ENCODE peak calls at places on chromosomes 3 and 15, in seven cellular contexts. Q is stomach, T is spleen, D is heart left ventricle, G is suprapubic skin, I is transverse colon, X is HCT116. M is an unnamed sample.

GRCh38 chr3:31065765-31066164 is 171.3 kb upstream of the GADL1 start:
- DNase-seq in Q (no peak), T (no peak), D (no peak), G (no peak), I (no peak), X (no peak), M (no peak)

GRCh38 chr3:12345141-12345561 is 56.3 kb downstream of the PPARG start:
- DNase-seq in Q (no peak), T (no peak), D (no peak), G (no peak), I (no peak), X (peak), M (no peak)

GRCh38 chr15:75446146-75446545 is 5.3 kb downstream of the SIN3A start:
- DNase-seq in Q (no peak), T (no peak), D (no peak), G (no peak), I (no peak), X (no peak), M (no peak)

GRCh38 chr3:38031022-38031994 is 1.9 kb upstream of the PLCD1 start:
- DNase-seq in Q (peak), T (no peak), D (no peak), G (peak), I (peak), X (peak), M (peak)

GRCh38 chr3:149977391-149977790 is 6.7 kb upstream of the PFN2 start:
- DNase-seq in Q (no peak), T (no peak), D (no peak), G (no peak), I (no peak), X (no peak), M (no peak)

GRCh38 chr15:98721166-98721565 is 72.8 kb downstream of the IGF1R start:
- DNase-seq in Q (no peak), T (no peak), D (no peak), G (no peak), I (no peak), X (no peak), M (no peak)

GRCh38 chr15:83365370-83365938 is 81.0 kb upstream of the BNC1 start:
- DNase-seq in Q (no peak), T (no peak), D (peak), G (no peak), I (peak), X (peak), M (no peak)

GRCh38 chr3:39154323-39155021 is 1.1 kb upstream of the CSRNP1 start:
- DNase-seq in Q (no peak), T (peak), D (no peak), G (peak), I (no peak), X (peak), M (no peak)

GRCh38 chr15:25557916-25558315 is 119.1 kb upstream of the UBE3A start:
- DNase-seq in Q (no peak), T (no peak), D (no peak), G (no peak), I (no peak), X (no peak), M (no peak)

GRCh38 chr3:65777050-65777449 is 261.7 kb downstream of the MAGI1 start:
- DNase-seq in Q (no peak), T (no peak), D (no peak), G (no peak), I (no peak), X (no peak), M (no peak)

GRCh38 chr15:95557226-95558046 is 773.1 kb upstream of the NR2F2 start:
- DNase-seq in Q (no peak), T (no peak), D (peak), G (no peak), I (no peak), X (peak), M (no peak)

GRCh38 chr3:126345641-126346460 is 11.4 kb downstream of the KLF15 start:
- DNase-seq in Q (peak), T (peak), D (peak), G (peak), I (peak), X (no peak), M (no peak)

GRCh38 chr3:122984650-122985049 is 42.9 kb downstream of the SEMA5B start:
- DNase-seq in Q (no peak), T (no peak), D (no peak), G (no peak), I (no peak), X (no peak), M (no peak)

GRCh38 chr15:46242935-46243334 is 608.1 kb downstream of the SQOR start:
- DNase-seq in Q (no peak), T (no peak), D (no peak), G (no peak), I (no peak), X (no peak), M (no peak)

GRCh38 chr3:195337747-195338146 is 66.8 kb upstream of the XXYLT1 start:
- DNase-seq in Q (no peak), T (no peak), D (no peak), G (no peak), I (peak), X (no peak), M (no peak)

GRCh38 chr15:33132722-33133345 is 61.7 kb downstream of the FMN1 start:
- DNase-seq in Q (no peak), T (no peak), D (no peak), G (no peak), I (peak), X (peak), M (no peak)

GRCh38 chr3:24715171-24715792 is 220.6 kb upstream of the THRB start:
- DNase-seq in Q (no peak), T (no peak), D (no peak), G (no peak), I (no peak), X (no peak), M (no peak)

GRCh38 chr3:53844262-53845102 is 1.7 kb downstream of the CHDH start:
- DNase-seq in Q (peak), T (no peak), D (no peak), G (no peak), I (peak), X (no peak), M (no peak)

GRCh38 chr15:61195116-61196002 is 33.7 kb downstream of the RORA start:
- DNase-seq in Q (no peak), T (no peak), D (no peak), G (no peak), I (no peak), X (peak), M (no peak)

GRCh38 chr3:149199474-149199873 is 22.2 kb downstream of the CP start:
- DNase-seq in Q (no peak), T (no peak), D (no peak), G (no peak), I (no peak), X (no peak), M (no peak)

GRCh38 chr3:14253022-14253761 is 74.6 kb downstream of the LSM3 start:
- DNase-seq in Q (no peak), T (no peak), D (no peak), G (peak), I (peak), X (no peak), M (peak)

GRCh38 chr3:191762323-191762960 is 301.5 kb downstream of the PYDC2 start:
- DNase-seq in Q (no peak), T (no peak), D (no peak), G (no peak), I (no peak), X (no peak), M (no peak)

GRCh38 chr15:93566777-93567176 is 477.8 kb upstream of the RGMA start:
- DNase-seq in Q (no peak), T (no peak), D (no peak), G (no peak), I (no peak), X (no peak), M (no peak)

GRCh38 chr3:78540485-78540884 is 1227.3 kb downstream of the ROBO1 start:
- DNase-seq in Q (no peak), T (no peak), D (no peak), G (no peak), I (no peak), X (no peak), M (no peak)

GRCh38 chr3:89314454-89314853 is 207.0 kb downstream of the EPHA3 start:
- DNase-seq in Q (no peak), T (no peak), D (no peak), G (no peak), I (no peak), X (no peak), M (no peak)

GRCh38 chr15:31852933-31853332 is 177.4 kb upstream of the CHRNA7 start:
- DNase-seq in Q (no peak), T (no peak), D (no peak), G (no peak), I (no peak), X (no peak), M (no peak)

GRCh38 chr15:84684092-84684491 is 26.1 kb upstream of the NMB start:
- DNase-seq in Q (no peak), T (no peak), D (no peak), G (no peak), I (no peak), X (no peak), M (no peak)

GRCh38 chr3:105398407-105398806 is 31.7 kb downstream of the ALCAM start:
- DNase-seq in Q (no peak), T (no peak), D (no peak), G (no peak), I (no peak), X (no peak), M (no peak)

GRCh38 chr15:100713163-100713867 is 110.9 kb downstream of the ASB7 start:
- DNase-seq in Q (no peak), T (peak), D (no peak), G (peak), I (peak), X (peak), M (no peak)

GRCh38 chr15:39621210-39621609 is 40.3 kb downstream of the THBS1 start:
- DNase-seq in Q (no peak), T (no peak), D (no peak), G (no peak), I (no peak), X (no peak), M (no peak)

GRCh38 chr15:61051570-61052031 is 177.5 kb downstream of the RORA start:
- DNase-seq in Q (no peak), T (no peak), D (peak), G (no peak), I (peak), X (no peak), M (peak)

GRCh38 chr3:46997453-46998091 is 18.1 kb downstream of the NBEAL2 start:
- DNase-seq in Q (no peak), T (peak), D (no peak), G (no peak), I (no peak), X (no peak), M (no peak)

GRCh38 chr15:65049418-65049840 is 4.2 kb downstream of the SLC51B start:
- DNase-seq in Q (peak), T (peak), D (peak), G (peak), I (peak), X (peak), M (peak)

GRCh38 chr3:187743195-187744141 is 1.8 kb downstream of the BCL6 start:
- DNase-seq in Q (peak), T (peak), D (peak), G (peak), I (peak), X (no peak), M (peak)

GRCh38 chr3:9400626-9401025 is 3.2 kb downstream of the SETD5 start:
- DNase-seq in Q (no peak), T (no peak), D (no peak), G (no peak), I (no peak), X (no peak), M (no peak)

GRCh38 chr3:14405886-14406238 is 3.5 kb downstream of the SLC6A6 start:
- DNase-seq in Q (peak), T (no peak), D (no peak), G (no peak), I (no peak), X (no peak), M (no peak)

GRCh38 chr3:54575561-54575960 is 352.3 kb downstream of the LRTM1 start:
- DNase-seq in Q (no peak), T (no peak), D (no peak), G (no peak), I (no peak), X (no peak), M (no peak)

GRCh38 chr3:8503461-8503860 is 1.8 kb downstream of the LMCD1 start:
- DNase-seq in Q (no peak), T (no peak), D (no peak), G (no peak), I (no peak), X (no peak), M (no peak)

GRCh38 chr3:124033360-124034015 is 41.6 kb upstream of the ROPN1 start:
- DNase-seq in Q (no peak), T (peak), D (peak), G (peak), I (peak), X (no peak), M (peak)
- TF ChIP-seq POLR2A in Q (no peak), T (no peak), D (no peak), G (no peak), I (peak), X (no peak), M (no peak)

GRCh38 chr15:67854358-67854757 is 14.5 kb upstream of the RNU6-1 start:
- DNase-seq in Q (no peak), T (no peak), D (no peak), G (peak), I (no peak), X (no peak), M (no peak)
- TF ChIP-seq POLR2A in Q (no peak), T (no peak), D (no peak), G (no peak), I (no peak), X (no peak), M (no peak)

DNA sequence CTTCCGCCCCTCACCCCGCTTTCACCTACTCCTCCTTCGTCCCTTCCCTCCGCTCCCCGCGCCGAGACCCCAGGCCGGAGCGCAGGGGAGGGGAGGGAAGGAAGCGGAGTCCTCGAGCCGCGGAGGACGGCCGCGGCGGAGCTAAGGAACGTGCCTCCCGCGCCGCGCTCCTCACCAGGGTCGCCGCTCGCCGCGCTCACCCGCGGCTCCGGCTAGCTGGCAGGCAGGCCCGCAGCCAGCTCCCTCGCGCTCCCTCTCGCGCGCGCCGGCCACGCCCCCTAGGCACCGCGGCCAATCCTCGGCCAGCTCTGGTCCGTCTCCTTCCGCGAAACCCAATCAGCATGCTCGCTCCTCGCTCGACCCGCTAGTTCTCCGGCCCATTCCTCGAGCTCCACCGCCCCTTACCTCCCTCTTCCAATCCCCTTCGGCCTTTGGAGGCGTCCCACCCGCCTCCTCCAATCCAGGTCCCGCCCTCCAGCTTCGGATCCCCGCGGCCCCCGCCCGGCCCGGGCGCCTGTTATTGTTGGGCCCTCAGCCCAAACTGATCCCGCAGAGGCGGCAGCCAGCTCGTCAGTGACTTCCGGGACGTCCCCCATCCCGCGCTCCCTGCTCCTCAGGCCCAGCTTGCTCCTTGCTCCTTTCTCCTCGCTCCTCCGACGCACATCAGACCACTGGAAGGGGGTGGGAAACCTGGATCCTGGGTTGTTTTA is at the start of gene DCBLD2:
- DNase-seq in Q (peak), T (peak), D (peak), G (peak), I (peak), X (peak), M (peak)
- TF ChIP-seq POLR2A in Q (no peak), T (no peak), D (peak), G (no peak), I (peak), X (peak), M (peak)

GRCh38 chr3:32542807-32543206 is 27.9 kb downstream of the DYNC1LI1 start:
- DNase-seq in Q (no peak), T (no peak), D (no peak), G (no peak), I (no peak), X (no peak), M (no peak)
- TF ChIP-seq POLR2A in Q (no peak), T (no peak), D (no peak), G (no peak), I (no peak), X (no peak), M (no peak)

DNA sequence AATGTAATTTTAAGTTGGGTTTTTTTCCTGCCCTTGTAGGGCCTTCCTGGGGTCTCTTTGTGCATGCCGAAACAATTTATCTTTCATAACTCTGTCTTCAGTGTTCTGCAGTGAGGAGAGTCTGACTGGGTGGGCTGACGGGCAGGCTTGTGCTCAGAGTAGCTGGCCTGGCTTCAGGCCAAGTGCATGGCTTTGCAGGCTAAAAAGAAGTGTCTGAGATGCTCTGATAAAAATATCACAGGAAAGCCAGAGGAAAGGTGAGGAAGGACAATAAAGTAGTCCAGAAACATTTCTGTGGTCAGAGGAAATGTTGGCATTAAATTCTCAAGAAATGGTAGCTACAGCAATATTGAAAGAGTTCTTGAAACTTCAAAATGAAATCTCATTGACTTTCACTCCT is 25.5 kb downstream of the ST3GAL6 start:
- DNase-seq in Q (no peak), T (no peak), D (no peak), G (no peak), I (no peak), X (no peak), M (no peak)
- TF ChIP-seq POLR2A in Q (no peak), T (no peak), D (no peak), G (no peak), I (no peak), X (no peak), M (no peak)

DNA sequence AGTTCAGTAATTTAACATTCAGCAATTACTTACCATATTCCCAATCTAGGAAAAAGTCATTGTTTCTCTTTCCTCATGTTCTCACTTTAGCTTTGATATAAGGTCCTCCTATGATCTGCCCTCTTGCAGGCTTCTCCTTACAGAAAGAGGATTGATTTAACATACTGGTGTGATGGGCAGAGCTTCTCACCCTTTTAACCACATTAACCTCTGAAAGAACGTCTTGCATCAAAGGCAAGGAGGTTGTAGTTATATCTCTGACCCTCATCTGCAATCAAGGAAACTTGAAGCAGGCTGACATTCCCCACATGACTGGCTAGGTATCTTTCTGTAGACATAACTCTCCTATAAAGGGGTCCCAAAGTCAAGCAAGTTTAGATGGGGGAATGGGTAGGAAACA is 39.5 kb downstream of the BTLA start:
- DNase-seq in Q (no peak), T (no peak), D (no peak), G (no peak), I (no peak), X (no peak), M (no peak)
- TF ChIP-seq POLR2A in Q (no peak), T (no peak), D (no peak), G (no peak), I (no peak), X (no peak), M (no peak)

GRCh38 chr3:51395493-51396213 is 4.6 kb downstream of the RBM15B start:
- DNase-seq in Q (no peak), T (no peak), D (no peak), G (peak), I (no peak), X (no peak), M (no peak)
- TF ChIP-seq POLR2A in Q (no peak), T (no peak), D (no peak), G (no peak), I (no peak), X (no peak), M (no peak)

GRCh38 chr3:50356553-50356952 is 2.8 kb downstream of the TMEM115 start:
- DNase-seq in Q (peak), T (no peak), D (peak), G (no peak), I (peak), X (no peak), M (no peak)
- TF ChIP-seq POLR2A in Q (no peak), T (no peak), D (no peak), G (no peak), I (no peak), X (no peak), M (no peak)

GRCh38 chr3:52277972-52278509 is 408 bp downstream of the WDR82 start:
- DNase-seq in Q (no peak), T (peak), D (no peak), G (peak), I (no peak), X (no peak), M (no peak)

GRCh38 chr3:52278510-52279069 is at the start of gene WDR82:
- DNase-seq in Q (peak), T (peak), D (peak), G (peak), I (peak), X (peak), M (peak)

GRCh38 chr3:52272831-52273230 is 5.6 kb downstream of the WDR82 start:
- DNase-seq in Q (no peak), T (no peak), D (no peak), G (no peak), I (no peak), X (no peak), M (no peak)

GRCh38 chr3:52280046-52280445 is 1.6 kb upstream of the WDR82 start:
- DNase-seq in Q (no peak), T (no peak), D (no peak), G (no peak), I (no peak), X (no peak), M (no peak)

GRCh38 chr3:52277071-52277964 is 1.1 kb downstream of the WDR82 start:
- DNase-seq in Q (peak), T (peak), D (peak), G (no peak), I (peak), X (no peak), M (peak)
- TF ChIP-seq POLR2A in Q (no peak), T (no peak), D (peak), G (no peak), I (peak), X (peak), M (peak)

DNA sequence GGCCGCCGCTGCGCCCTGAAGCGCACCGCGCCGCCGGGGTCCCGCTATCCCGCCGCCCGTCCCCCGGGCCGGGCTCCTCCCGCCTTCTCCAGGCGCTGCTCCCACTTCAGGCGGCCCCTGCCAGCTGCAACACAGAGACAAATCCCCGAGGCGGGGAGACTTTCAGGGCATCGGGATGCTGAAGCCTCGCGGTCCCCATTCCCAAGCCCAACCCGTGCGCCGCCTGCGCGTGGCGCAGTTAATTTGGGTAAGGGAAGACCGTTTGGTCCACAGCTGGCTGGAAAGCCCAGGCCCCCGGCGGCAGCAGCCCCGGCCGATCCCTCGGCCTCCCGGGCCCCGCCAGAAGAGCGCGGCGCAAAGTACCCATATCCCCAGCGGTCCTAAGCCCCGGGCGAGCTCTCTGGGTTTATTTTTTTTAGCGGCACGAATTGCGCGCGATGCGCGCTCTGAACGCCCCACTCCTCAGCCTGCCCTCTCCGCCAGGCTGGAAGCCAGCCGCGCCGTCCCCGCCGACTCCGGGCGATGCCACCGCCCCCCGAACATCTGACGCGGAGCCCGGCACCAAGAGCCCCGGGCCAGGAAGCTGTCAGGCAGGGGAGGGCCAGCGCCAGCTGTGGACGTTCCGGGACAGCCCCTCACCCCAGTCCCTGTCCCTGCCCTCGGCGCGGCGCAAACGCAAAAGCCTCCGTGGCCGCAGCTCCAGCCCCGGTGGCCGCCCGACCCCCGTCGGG is 517 bp downstream of the FBN1 start:
- DNase-seq in Q (no peak), T (peak), D (peak), G (peak), I (no peak), X (no peak), M (peak)
- TF ChIP-seq POLR2A in Q (no peak), T (no peak), D (no peak), G (no peak), I (no peak), X (no peak), M (no peak)

M was measured in right lobe of liver.